ENCODE peak calls at places on chromosomes 16 and 17, in four cellular contexts. One of them, this sample, is unnamed.

GRCh38 chr17:47099451-47099986 is 89.6 kb downstream of the CDC27 start:
- DNase-seq in CD8-positive, alpha-beta memory T cell: no peak
- DNase-seq in stromal cell of bone marrow: no peak
- DNase-seq in AG10803: no peak
- DNase-seq in this sample: no peak

GRCh38 chr17:74447628-74448159 is 15.8 kb downstream of the GPRC5C start:
- DNase-seq in CD8-positive, alpha-beta memory T cell: no peak
- DNase-seq in stromal cell of bone marrow: no peak
- DNase-seq in AG10803: no peak
- DNase-seq in this sample: no peak

GRCh38 chr16:20611975-20612471 is 35.9 kb upstream of the ACSM2B start:
- DNase-seq in CD8-positive, alpha-beta memory T cell: no peak
- DNase-seq in stromal cell of bone marrow: no peak
- DNase-seq in AG10803: no peak
- DNase-seq in this sample: no peak

GRCh38 chr17:44820631-44821196 is 9.4 kb downstream of the GJC1 start:
- DNase-seq in CD8-positive, alpha-beta memory T cell: no peak
- DNase-seq in stromal cell of bone marrow: peak
- DNase-seq in AG10803: peak
- DNase-seq in this sample: peak

GRCh38 chr17:30368896-30369720 is 9.6 kb upstream of the CPD start:
- DNase-seq in CD8-positive, alpha-beta memory T cell: no peak
- DNase-seq in stromal cell of bone marrow: no peak
- DNase-seq in AG10803: no peak
- DNase-seq in this sample: no peak

GRCh38 chr16:79261461-79261860 is 339.1 kb downstream of the MAF start:
- DNase-seq in CD8-positive, alpha-beta memory T cell: peak
- DNase-seq in stromal cell of bone marrow: no peak
- DNase-seq in AG10803: no peak
- DNase-seq in this sample: no peak

GRCh38 chr17:80926601-80927250 is 64.9 kb upstream of the CHMP6 start:
- DNase-seq in CD8-positive, alpha-beta memory T cell: no peak
- DNase-seq in stromal cell of bone marrow: no peak
- DNase-seq in AG10803: no peak
- DNase-seq in this sample: no peak

GRCh38 chr16:3170440-3171180 is 17.4 kb upstream of the OR1F1 start:
- DNase-seq in CD8-positive, alpha-beta memory T cell: no peak
- DNase-seq in stromal cell of bone marrow: no peak
- DNase-seq in AG10803: no peak
- DNase-seq in this sample: peak

GRCh38 chr16:76484020-76484419 is 206.8 kb downstream of the CNTNAP4 start:
- DNase-seq in CD8-positive, alpha-beta memory T cell: no peak
- DNase-seq in stromal cell of bone marrow: no peak
- DNase-seq in AG10803: no peak
- DNase-seq in this sample: no peak

GRCh38 chr16:10740000-10740844 is 3.4 kb upstream of the NUBP1 start:
- DNase-seq in CD8-positive, alpha-beta memory T cell: no peak
- DNase-seq in stromal cell of bone marrow: no peak
- DNase-seq in AG10803: no peak
- DNase-seq in this sample: no peak

GRCh38 chr17:2025220-2025621 is at the start of gene RTN4RL1:
- DNase-seq in CD8-positive, alpha-beta memory T cell: peak
- DNase-seq in stromal cell of bone marrow: peak
- DNase-seq in AG10803: peak
- DNase-seq in this sample: peak

GRCh38 chr17:1947743-1948516 is 77.2 kb downstream of the RTN4RL1 start:
- DNase-seq in CD8-positive, alpha-beta memory T cell: no peak
- DNase-seq in stromal cell of bone marrow: no peak
- DNase-seq in AG10803: no peak
- DNase-seq in this sample: no peak

GRCh38 chr17:64133546-64134215 is 3.7 kb upstream of the ERN1 start:
- DNase-seq in CD8-positive, alpha-beta memory T cell: no peak
- DNase-seq in stromal cell of bone marrow: no peak
- DNase-seq in AG10803: peak
- DNase-seq in this sample: peak

GRCh38 chr16:89596957-89597644 is 16.3 kb upstream of the DPEP1 start:
- DNase-seq in CD8-positive, alpha-beta memory T cell: no peak
- DNase-seq in stromal cell of bone marrow: no peak
- DNase-seq in AG10803: no peak
- DNase-seq in this sample: no peak

GRCh38 chr17:81962499-81963441 is 1.8 kb upstream of the NOTUM start:
- DNase-seq in CD8-positive, alpha-beta memory T cell: no peak
- DNase-seq in stromal cell of bone marrow: no peak
- DNase-seq in AG10803: no peak
- DNase-seq in this sample: no peak

GRCh38 chr16:78505544-78506371 is 406.3 kb downstream of the WWOX start:
- DNase-seq in CD8-positive, alpha-beta memory T cell: no peak
- DNase-seq in stromal cell of bone marrow: peak
- DNase-seq in AG10803: peak
- DNase-seq in this sample: peak

GRCh38 chr16:79608976-79609375 is 8.4 kb upstream of the MAF start:
- DNase-seq in CD8-positive, alpha-beta memory T cell: no peak
- DNase-seq in stromal cell of bone marrow: no peak
- DNase-seq in AG10803: no peak
- DNase-seq in this sample: no peak

GRCh38 chr17:34218757-34219156 is 36.3 kb upstream of the CCL2 start:
- DNase-seq in CD8-positive, alpha-beta memory T cell: no peak
- DNase-seq in stromal cell of bone marrow: no peak
- DNase-seq in AG10803: no peak
- DNase-seq in this sample: no peak

GRCh38 chr17:27489045-27489715 is 32.9 kb downstream of the KSR1 start:
- DNase-seq in CD8-positive, alpha-beta memory T cell: no peak
- DNase-seq in stromal cell of bone marrow: peak
- DNase-seq in AG10803: peak
- DNase-seq in this sample: peak

GRCh38 chr17:4806420-4806769 is 557 bp upstream of the PLD2 start:
- DNase-seq in CD8-positive, alpha-beta memory T cell: no peak
- DNase-seq in stromal cell of bone marrow: no peak
- DNase-seq in AG10803: no peak
- DNase-seq in this sample: peak

GRCh38 chr17:67718325-67718941 is 697 bp downstream of the NOL11 start:
- DNase-seq in CD8-positive, alpha-beta memory T cell: no peak
- DNase-seq in stromal cell of bone marrow: peak
- DNase-seq in AG10803: peak
- DNase-seq in this sample: peak

GRCh38 chr16:88973007-88973410 is 4.0 kb downstream of the CBFA2T3 start:
- DNase-seq in CD8-positive, alpha-beta memory T cell: no peak
- DNase-seq in stromal cell of bone marrow: no peak
- DNase-seq in AG10803: no peak
- DNase-seq in this sample: no peak

GRCh38 chr16:23072084-23072599 is 77.1 kb downstream of the USP31 start:
- DNase-seq in CD8-positive, alpha-beta memory T cell: no peak
- DNase-seq in stromal cell of bone marrow: peak
- DNase-seq in AG10803: peak
- DNase-seq in this sample: peak

GRCh38 chr17:79145548-79145947 is 70.9 kb downstream of the ENGASE start:
- DNase-seq in CD8-positive, alpha-beta memory T cell: no peak
- DNase-seq in stromal cell of bone marrow: no peak
- DNase-seq in AG10803: no peak
- DNase-seq in this sample: no peak

GRCh38 chr16:2532494-2533141 is 1.4 kb upstream of the CEMP1 start:
- DNase-seq in CD8-positive, alpha-beta memory T cell: peak
- DNase-seq in stromal cell of bone marrow: no peak
- DNase-seq in AG10803: peak
- DNase-seq in this sample: peak

GRCh38 chr17:48219605-48220004 is 112.0 kb downstream of the SNX11 start:
- DNase-seq in CD8-positive, alpha-beta memory T cell: no peak
- DNase-seq in stromal cell of bone marrow: no peak
- DNase-seq in AG10803: no peak
- DNase-seq in this sample: no peak

GRCh38 chr17:39792523-39793221 is 54.9 kb downstream of the GRB7 start:
- DNase-seq in CD8-positive, alpha-beta memory T cell: no peak
- DNase-seq in stromal cell of bone marrow: no peak
- DNase-seq in AG10803: no peak
- DNase-seq in this sample: no peak

GRCh38 chr16:48556913-48557351 is 53.0 kb downstream of the N4BP1 start:
- DNase-seq in CD8-positive, alpha-beta memory T cell: no peak
- DNase-seq in stromal cell of bone marrow: peak
- DNase-seq in AG10803: peak
- DNase-seq in this sample: peak

GRCh38 chr16:12220721-12221120 is 244.2 kb downstream of the SNX29 start:
- DNase-seq in CD8-positive, alpha-beta memory T cell: no peak
- DNase-seq in stromal cell of bone marrow: no peak
- DNase-seq in AG10803: no peak
- DNase-seq in this sample: no peak

GRCh38 chr16:81792828-81793227 is 13.7 kb downstream of the PLCG2 start:
- DNase-seq in CD8-positive, alpha-beta memory T cell: no peak
- DNase-seq in stromal cell of bone marrow: no peak
- DNase-seq in AG10803: no peak
- DNase-seq in this sample: no peak

GRCh38 chr17:76845524-76845923 is 22.7 kb upstream of the MGAT5B start:
- DNase-seq in CD8-positive, alpha-beta memory T cell: no peak
- DNase-seq in stromal cell of bone marrow: no peak
- DNase-seq in AG10803: no peak
- DNase-seq in this sample: peak

GRCh38 chr16:4578961-4579530 is 22.9 kb downstream of the C16orf96 start:
- DNase-seq in CD8-positive, alpha-beta memory T cell: no peak
- DNase-seq in stromal cell of bone marrow: no peak
- DNase-seq in AG10803: no peak
- DNase-seq in this sample: no peak

GRCh38 chr17:13702266-13702665 is 100.5 kb upstream of the HS3ST3A1 start:
- DNase-seq in CD8-positive, alpha-beta memory T cell: no peak
- DNase-seq in stromal cell of bone marrow: no peak
- DNase-seq in AG10803: peak
- DNase-seq in this sample: no peak

GRCh38 chr16:24440296-24440695 is 99.1 kb upstream of the RBBP6 start:
- DNase-seq in CD8-positive, alpha-beta memory T cell: no peak
- DNase-seq in stromal cell of bone marrow: no peak
- DNase-seq in AG10803: no peak
- DNase-seq in this sample: no peak

GRCh38 chr17:60840456-60840855 is 162.8 kb downstream of the BCAS3 start:
- DNase-seq in CD8-positive, alpha-beta memory T cell: no peak
- DNase-seq in stromal cell of bone marrow: no peak
- DNase-seq in AG10803: no peak
- DNase-seq in this sample: no peak

GRCh38 chr17:9371019-9371418 is 204.6 kb downstream of the STX8 start:
- DNase-seq in CD8-positive, alpha-beta memory T cell: no peak
- DNase-seq in stromal cell of bone marrow: peak
- DNase-seq in AG10803: peak
- DNase-seq in this sample: peak

GRCh38 chr16:84553873-84554399 is 49.5 kb upstream of the MEAK7 start:
- DNase-seq in CD8-positive, alpha-beta memory T cell: peak
- DNase-seq in stromal cell of bone marrow: no peak
- DNase-seq in AG10803: no peak
- DNase-seq in this sample: no peak

GRCh38 chr17:78804777-78805176 is 22.7 kb upstream of the CYTH1 start:
- DNase-seq in CD8-positive, alpha-beta memory T cell: no peak
- DNase-seq in stromal cell of bone marrow: no peak
- DNase-seq in AG10803: no peak
- DNase-seq in this sample: no peak

GRCh38 chr17:7852262-7852670 is 2.6 kb upstream of the TMEM88 start:
- DNase-seq in CD8-positive, alpha-beta memory T cell: peak
- DNase-seq in stromal cell of bone marrow: no peak
- DNase-seq in AG10803: no peak
- DNase-seq in this sample: no peak

This sample was measured in cardiac fibroblast.